ENCODE peak calls at places on chromosome 18, in eight cellular contexts. P is right cardiac atrium, I is endodermal cell, O is left lung, C is right lobe of liver, Y is HAP-1, J is ascending aorta, D is fibroblast of lung. W is an unnamed sample.

GRCh38 chr18:80009661-80010550 is 21.5 kb upstream of the TXNL4A start:
- DNase-seq in P (peak; percentile 79), I (no peak), O (no peak), C (no peak), Y (no peak), J (peak; percentile 89), D (peak; percentile 97), W (no peak)

GRCh38 chr18:12236934-12237832 is 17.0 kb upstream of the CIDEA start:
- DNase-seq in P (peak; percentile 92), I (peak; percentile 96), O (peak; percentile 92), C (peak; percentile 81), Y (peak; percentile 89), J (peak; percentile 77), D (peak; percentile 53), W (peak; percentile 47)

GRCh38 chr18:63178526-63178880 is 141.1 kb downstream of the BCL2 start:
- DNase-seq in P (peak; percentile 93), I (no peak), O (no peak), C (no peak), Y (peak; percentile 21), J (no peak), D (no peak), W (peak; percentile 51)

GRCh38 chr18:903703-904102 is 968 bp upstream of the ADCYAP1 start:
- DNase-seq in P (peak; percentile 80), I (peak; percentile 93), O (peak; percentile 71), C (no peak), Y (peak; percentile 82), J (no peak), D (peak; percentile 42), W (no peak)

GRCh38 chr18:63259581-63259830 is 60.1 kb downstream of the BCL2 start:
- DNase-seq in P (no peak), I (no peak), O (no peak), C (no peak), Y (no peak), J (no peak), D (no peak), W (no peak)

GRCh38 chr18:12886498-12887126 is 2.6 kb upstream of the PTPN2 start:
- DNase-seq in P (no peak), I (peak; percentile 60), O (no peak), C (no peak), Y (peak; percentile 27), J (no peak), D (no peak), W (no peak)

GRCh38 chr18:79930020-79930642 is 21.3 kb downstream of the SLC66A2 start:
- DNase-seq in P (no peak), I (no peak), O (no peak), C (no peak), Y (no peak), J (no peak), D (peak; percentile 37), W (no peak)

GRCh38 chr18:26175481-26175880 is 41.8 kb downstream of the PSMA8 start:
- DNase-seq in P (no peak), I (no peak), O (no peak), C (no peak), Y (no peak), J (no peak), D (no peak), W (no peak)

GRCh38 chr18:2901405-2901989 is 54.7 kb downstream of the EMILIN2 start:
- DNase-seq in P (peak; percentile 81), I (peak; percentile 21), O (no peak), C (no peak), Y (no peak), J (peak; percentile 66), D (peak; percentile 73), W (no peak)

GRCh38 chr18:2900742-2901404 is 54.1 kb downstream of the EMILIN2 start:
- DNase-seq in P (no peak), I (peak; percentile 39), O (no peak), C (no peak), Y (no peak), J (peak; percentile 35), D (no peak), W (no peak)

GRCh38 chr18:2905802-2906521 is 59.2 kb downstream of the EMILIN2 start:
- DNase-seq in P (peak; percentile 89), I (peak; percentile 77), O (peak; percentile 93), C (peak; percentile 58), Y (no peak), J (peak; percentile 76), D (peak; percentile 59), W (no peak)

GRCh38 chr18:2902327-2902726 is 55.5 kb downstream of the EMILIN2 start:
- DNase-seq in P (no peak), I (peak; percentile 20), O (no peak), C (no peak), Y (no peak), J (peak; percentile 50), D (no peak), W (no peak)

GRCh38 chr18:2903006-2903405 is 56.2 kb downstream of the EMILIN2 start:
- DNase-seq in P (peak; percentile 91), I (no peak), O (no peak), C (no peak), Y (no peak), J (peak; percentile 75), D (peak; percentile 86), W (no peak)
- H3K4me1 ChIP-seq in P (no peaks in the 10 kb centered on the region), I (no peaks in the 10 kb centered on the region), O (peaks cover 7% of the 10 kb centered on the region), C (no peaks in the 10 kb centered on the region), Y (no peaks in the 10 kb centered on the region), J (peaks cover 6% of the 10 kb centered on the region), D (peaks cover 11% of the 10 kb centered on the region), W (no peaks in the 10 kb centered on the region)

GRCh38 chr18:67428805-67429204 is 87.7 kb downstream of the DSEL start:
- DNase-seq in P (no peak), I (no peak), O (no peak), C (no peak), Y (no peak), J (no peak), D (peak; percentile 47), W (no peak)

GRCh38 chr18:67426477-67426876 is 90.0 kb downstream of the DSEL start:
- DNase-seq in P (no peak), I (no peak), O (no peak), C (no peak), Y (no peak), J (no peak), D (no peak), W (no peak)

GRCh38 chr18:67421666-67422065 is 94.9 kb downstream of the DSEL start:
- DNase-seq in P (no peak), I (no peak), O (no peak), C (no peak), Y (no peak), J (no peak), D (peak; percentile 48), W (no peak)

GRCh38 chr18:67428148-67428547 is 88.4 kb downstream of the DSEL start:
- DNase-seq in P (no peak), I (no peak), O (no peak), C (no peak), Y (no peak), J (no peak), D (peak; percentile 5), W (no peak)

DNA sequence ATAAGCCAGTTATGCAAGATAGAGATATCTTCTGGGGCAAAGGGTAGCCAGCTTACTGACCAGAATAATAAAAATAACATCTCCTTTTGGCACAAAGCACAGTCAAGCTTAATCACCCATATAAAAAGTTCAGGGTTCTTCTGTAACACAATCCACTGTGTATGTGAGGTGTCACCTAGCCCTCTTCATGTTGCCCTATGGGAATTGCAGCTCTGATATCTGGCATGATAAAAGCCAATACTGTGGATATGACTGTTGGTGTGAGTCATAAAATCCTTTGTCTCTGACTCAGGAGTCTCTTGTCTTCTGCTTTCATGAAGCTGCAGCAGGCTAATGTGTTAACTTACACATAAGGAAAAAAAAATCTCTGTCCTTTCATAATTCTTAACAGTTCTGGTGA is 90.8 kb downstream of the DSEL start:
- DNase-seq in P (no peak), I (no peak), O (no peak), C (no peak), Y (no peak), J (no peak), D (peak; percentile 82), W (no peak)
- H3K4me1 ChIP-seq in P (no peaks in the 10 kb centered on the region), I (no peaks in the 10 kb centered on the region), O (no peaks in the 10 kb centered on the region), C (no peaks in the 10 kb centered on the region), Y (no peaks in the 10 kb centered on the region), J (no peaks in the 10 kb centered on the region), D (peaks cover 2% of the 10 kb centered on the region), W (no peaks in the 10 kb centered on the region)

DNA sequence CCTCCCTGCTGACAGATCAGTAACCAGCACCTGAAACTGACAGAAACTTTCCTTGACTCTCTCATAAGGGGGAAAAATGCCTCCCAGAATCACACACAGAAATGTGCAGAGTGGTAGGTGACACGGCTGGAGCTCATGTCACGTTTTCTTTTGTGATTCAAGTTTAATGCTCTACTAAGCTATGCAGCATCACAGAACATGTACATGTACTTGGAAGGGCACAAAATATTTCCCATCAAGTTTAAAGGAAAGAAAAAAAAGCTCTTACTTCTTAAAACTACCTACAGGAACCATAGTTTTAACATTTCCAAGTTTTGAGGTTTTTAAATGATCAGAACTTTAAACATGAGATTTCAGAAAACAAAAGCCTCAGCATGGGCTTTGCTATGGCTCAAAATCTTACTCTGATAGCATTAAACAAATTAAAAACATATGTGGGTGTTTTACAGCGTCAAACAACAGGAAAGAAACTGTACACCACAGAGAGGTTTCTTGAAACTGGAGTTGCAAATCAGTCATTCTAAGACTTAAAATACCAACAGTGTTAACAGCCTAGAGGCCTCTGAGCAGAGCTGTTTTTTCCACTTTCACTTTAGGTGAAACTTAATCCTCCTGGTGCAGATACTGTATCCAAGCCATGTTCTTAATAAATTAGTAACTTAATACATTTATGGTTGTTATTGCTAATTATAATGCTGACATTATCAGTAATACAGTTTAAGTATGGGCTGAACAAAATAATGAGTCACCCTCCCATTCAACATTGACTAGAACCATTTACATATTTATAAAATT is 30.1 kb downstream of the MBP start:
- DNase-seq in P (no peak), I (no peak), O (no peak), C (no peak), Y (no peak), J (no peak), D (peak; percentile 92), W (no peak)
- H3K4me1 ChIP-seq in P (peaks cover 18% of the 10 kb centered on the region), I (no peaks in the 10 kb centered on the region), O (peaks cover 23% of the 10 kb centered on the region), C (peaks cover 14% of the 10 kb centered on the region), Y (no peaks in the 10 kb centered on the region), J (peaks cover 52% of the 10 kb centered on the region), D (peaks cover 39% of the 10 kb centered on the region), W (no peaks in the 10 kb centered on the region)

GRCh38 chr18:58347135-58347534 is 281.8 kb downstream of the ALPK2 start:
- DNase-seq in P (no peak), I (no peak), O (no peak), C (no peak), Y (no peak), J (no peak), D (no peak), W (no peak)

GRCh38 chr18:58341913-58342312 is 287.0 kb downstream of the ALPK2 start:
- DNase-seq in P (no peak), I (no peak), O (no peak), C (no peak), Y (no peak), J (no peak), D (peak; percentile 33), W (no peak)

GRCh38 chr18:58344080-58344670 is 284.7 kb downstream of the ALPK2 start:
- DNase-seq in P (no peak), I (no peak), O (no peak), C (no peak), Y (no peak), J (no peak), D (no peak), W (no peak)

GRCh38 chr18:58345875-58346274 is 283.0 kb downstream of the ALPK2 start:
- DNase-seq in P (no peak), I (no peak), O (no peak), C (no peak), Y (no peak), J (no peak), D (no peak), W (no peak)

DNA sequence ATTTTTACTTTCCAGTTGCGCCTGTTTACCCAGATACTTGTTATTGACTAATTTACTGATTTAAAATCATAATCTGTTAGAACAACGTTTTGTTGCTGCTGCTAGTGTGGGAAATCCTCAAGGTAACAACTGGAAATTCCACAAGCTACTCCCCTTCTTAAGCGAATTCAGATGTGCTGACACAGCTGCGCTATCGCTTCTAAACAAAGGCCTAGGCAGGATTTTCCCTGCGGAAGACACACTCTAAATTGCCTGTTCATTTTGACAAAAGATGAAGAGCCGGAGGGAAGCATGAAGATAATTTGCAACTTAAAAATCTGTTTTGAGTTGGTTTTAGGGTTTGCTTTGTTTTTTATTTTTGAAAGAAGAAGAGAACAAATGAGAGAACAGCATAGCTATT is 283.8 kb downstream of the ALPK2 start:
- DNase-seq in P (no peak), I (no peak), O (no peak), C (no peak), Y (peak; percentile 47), J (no peak), D (no peak), W (no peak)
- H3K4me1 ChIP-seq in P (no peaks in the 10 kb centered on the region), I (peaks cover 5% of the 10 kb centered on the region), O (peaks cover 10% of the 10 kb centered on the region), C (no peaks in the 10 kb centered on the region), Y (peaks cover 11% of the 10 kb centered on the region), J (no peaks in the 10 kb centered on the region), D (no peaks in the 10 kb centered on the region), W (peaks cover 7% of the 10 kb centered on the region)

W was measured in prostate gland.